ENCODE peak calls at places on chromosomes 1 and 21, in four cellular contexts. V is adipocyte, E is cardiac muscle cell, K is posterior cingulate gyrus. A is an unnamed sample.

GRCh38 chr1:2208309-2209239 is 14.0 kb upstream of the FAAP20 start:
- DNase-seq in V (peak), E (no peak), K (no peak), A (no peak)

GRCh38 chr21:42646076-42646825 is 7.2 kb upstream of the PDE9A start:
- DNase-seq in K (peak), E (no peak), V (no peak), A (no peak)

GRCh38 chr1:230307213-230307612 is 118.9 kb downstream of the PGBD5 start:
- DNase-seq in V (no peak), E (no peak), K (peak), A (no peak)

GRCh38 chr1:166975361-166976129 is at the start of gene ILDR2:
- DNase-seq in V (peak), K (peak), E (peak), A (peak)

GRCh38 chr1:218165687-218166088 is 119.4 kb upstream of the RRP15 start:
- DNase-seq in V (peak), K (no peak), E (no peak), A (no peak)

GRCh38 chr1:33624991-33625870 is 152.8 kb downstream of the ZSCAN20 start:
- DNase-seq in V (no peak), E (no peak), K (no peak), A (no peak)

GRCh38 chr1:54944610-54945392 is 35.6 kb upstream of the TMEM61 start:
- DNase-seq in E (peak), V (peak), K (peak), A (peak)

GRCh38 chr1:234468580-234468979 is 10.4 kb downstream of the TARBP1 start:
- DNase-seq in E (no peak), V (no peak), K (no peak), A (no peak)

GRCh38 chr1:1080122-1080753 is 6.1 kb upstream of the RNF223 start:
- DNase-seq in K (peak), V (peak), E (peak), A (no peak)

GRCh38 chr1:215257280-215257679 is 174.7 kb downstream of the KCNK2 start:
- DNase-seq in K (no peak), V (peak), E (no peak), A (no peak)

GRCh38 chr1:198231776-198232175 is 75.0 kb downstream of the NEK7 start:
- DNase-seq in V (no peak), K (no peak), E (no peak), A (no peak)

GRCh38 chr21:45128613-45129226 is 54.3 kb downstream of the ADARB1 start:
- DNase-seq in V (peak), K (peak), E (peak), A (peak)

GRCh38 chr1:93015590-93015989 is 54.3 kb upstream of the DIPK1A start:
- DNase-seq in E (no peak), K (no peak), V (peak), A (no peak)

GRCh38 chr21:15682182-15682895 is 47.4 kb upstream of the USP25 start:
- DNase-seq in V (peak), E (no peak), K (no peak), A (no peak)

GRCh38 chr1:229230136-229230892 is 40.6 kb upstream of the RAB4A start:
- DNase-seq in V (no peak), K (peak), E (no peak), A (no peak)

A was measured in occipital lobe.